ENCODE peak calls at places on chromosomes 7 and 10, in seven cellular contexts. G is H1, Z is neuronal stem cell, N is mesendoderm, X is IMR-90, E is H9, D is trophoblast cell. B is an unnamed sample.

GRCh38 chr10:110241407-110241806 is 34.0 kb downstream of the MXI1 start:
- DNase-seq in G (no peak), Z (no peak), N (no peak), X (no peak), E (no peak), D (no peak), B (no peak)

GRCh38 chr7:122438492-122438891 is 133.9 kb upstream of the FEZF1 start:
- DNase-seq in G (no peak), Z (peak; percentile 32), N (peak; percentile 70), X (no peak), E (no peak), D (no peak), B (no peak)

GRCh38 chr7:31423994-31424393 is 83.5 kb upstream of the NEUROD6 start:
- DNase-seq in G (no peak), Z (no peak), N (no peak), X (no peak), E (no peak), D (no peak), B (no peak)

GRCh38 chr7:128833939-128834310 is 3.7 kb downstream of the FLNC start:
- DNase-seq in G (no peak), Z (no peak), N (peak; percentile 57), X (no peak), E (no peak), D (no peak), B (peak; percentile 70)

GRCh38 chr10:119449760-119450461 is 92.6 kb downstream of the RGS10 start:
- DNase-seq in G (no peak), Z (no peak), N (peak; percentile 42), X (peak; percentile 59), E (no peak), D (peak; percentile 73), B (peak; percentile 77)

GRCh38 chr10:69202332-69202731 is 17.8 kb upstream of the HKDC1 start:
- DNase-seq in G (no peak), Z (no peak), N (no peak), X (peak; percentile 73), E (no peak), D (no peak), B (no peak)

GRCh38 chr7:95469850-95470249 is 15.9 kb upstream of the ASB4 start:
- DNase-seq in G (no peak), Z (no peak), N (peak; percentile 5), X (no peak), E (no peak), D (no peak), B (no peak)

GRCh38 chr7:55020481-55020871 is 1.7 kb downstream of the EGFR start:
- DNase-seq in G (no peak), Z (no peak), N (no peak), X (peak; percentile 60), E (no peak), D (peak; percentile 60), B (peak; percentile 88)

GRCh38 chr10:112842832-112843360 is 107.2 kb upstream of the TCF7L2 start:
- DNase-seq in G (no peak), Z (no peak), N (peak; percentile 43), X (peak; percentile 7), E (no peak), D (no peak), B (peak; percentile 77)

GRCh38 chr7:128831178-128831993 is 1.2 kb downstream of the FLNC start:
- DNase-seq in G (no peak), Z (peak; percentile 72), N (peak; percentile 92), X (peak; percentile 68), E (peak; percentile 73), D (peak; percentile 14), B (peak; percentile 71)

DNA sequence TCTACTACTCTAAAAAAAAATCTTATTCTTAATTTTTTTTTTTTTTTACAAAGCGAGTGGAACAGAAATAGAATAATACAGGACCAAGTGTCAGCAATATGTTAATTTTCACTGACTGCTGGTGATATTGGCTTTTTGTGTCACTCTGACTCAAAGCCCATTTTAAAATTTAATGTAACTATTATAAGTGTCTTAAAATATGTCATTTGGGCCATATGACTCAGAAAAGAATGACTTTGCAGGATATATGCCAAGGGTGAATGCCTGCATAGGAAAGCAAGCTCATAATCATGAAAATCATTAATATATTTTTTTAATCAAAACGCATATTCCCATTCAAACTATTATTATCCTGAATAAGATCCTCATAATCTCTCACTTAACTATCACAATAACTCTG is 149.2 kb downstream of the GNAT3 start:
- DNase-seq in G (no peak), Z (no peak), N (no peak), X (peak; percentile 21), E (no peak), D (no peak), B (no peak)
- H3K18ac ChIP-seq in G (no peak overlapping the region), Z (no peak overlapping the region), N (no peak overlapping the region), X (no peak overlapping the region), E (no peak overlapping the region), D (no peak overlapping the region), B (no peak overlapping the region)

GRCh38 chr10:90087197-90088007 is 386.0 kb downstream of the KIF20B start:
- DNase-seq in G (no peak), Z (no peak), N (peak; percentile 57), X (peak; percentile 7), E (no peak), D (no peak), B (peak; percentile 73)
- H3K18ac ChIP-seq in G (peak overlapping the region; percentile 80), Z (no peak overlapping the region), N (peak overlapping the region; percentile 87), X (no peak overlapping the region), E (no peak overlapping the region), D (no peak overlapping the region), B (peak overlapping the region; percentile 70)

DNA sequence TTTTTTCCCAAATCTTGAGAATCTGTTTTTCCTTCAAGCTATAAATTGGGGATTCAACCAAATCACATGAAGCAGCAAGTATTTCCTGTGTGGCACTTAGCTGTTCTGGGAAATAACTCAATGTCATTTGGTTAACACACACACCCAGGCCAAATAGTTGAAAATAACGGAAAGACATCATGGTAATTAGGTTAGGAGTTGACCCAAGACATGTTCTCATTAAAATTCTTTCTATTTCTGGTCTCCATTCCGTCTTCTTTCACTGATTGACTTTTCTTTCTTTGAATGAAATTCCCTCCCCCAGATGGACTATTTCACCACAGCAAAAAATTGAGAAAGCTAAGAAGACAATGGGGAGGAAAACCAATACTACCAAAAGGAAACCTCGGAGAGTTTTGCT is 30.5 kb downstream of the NRP1 start:
- DNase-seq in G (no peak), Z (no peak), N (no peak), X (no peak), E (no peak), D (no peak), B (no peak)
- H3K18ac ChIP-seq in G (no peak overlapping the region), Z (no peak overlapping the region), N (no peak overlapping the region), X (no peak overlapping the region), E (no peak overlapping the region), D (no peak overlapping the region), B (no peak overlapping the region)

DNA sequence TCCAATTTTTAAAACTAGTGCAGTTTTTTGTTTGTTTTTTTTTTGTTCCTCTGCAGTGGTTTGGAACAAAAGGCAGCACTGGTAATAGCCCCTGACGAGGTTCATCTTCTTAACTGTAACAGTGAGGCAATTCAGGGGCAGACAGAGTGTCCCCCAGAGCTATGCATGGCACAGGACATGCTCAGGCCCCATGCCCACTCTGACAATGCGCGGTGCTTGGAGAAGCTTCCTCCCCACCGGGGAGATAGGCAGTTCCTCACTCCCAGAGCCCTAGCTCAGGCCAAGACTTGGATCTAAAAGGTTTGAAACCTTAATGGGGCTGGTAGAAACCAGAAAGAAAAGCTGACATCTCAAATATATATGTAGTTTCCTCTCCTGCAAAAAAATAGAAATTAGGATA is 17.9 kb upstream of the MPP7 start:
- DNase-seq in G (no peak), Z (no peak), N (no peak), X (no peak), E (no peak), D (no peak), B (no peak)
- H3K18ac ChIP-seq in G (no peak overlapping the region), Z (peak overlapping the region; percentile 52), N (no peak overlapping the region), X (no peak overlapping the region), E (no peak overlapping the region), D (no peak overlapping the region), B (no peak overlapping the region)

B was measured in mesenchymal stem cell.